ENCODE peak calls at places on chromosome 5, in nine cellular contexts. R, Y, O, W, D, X, I, L and G are unnamed samples.

GRCh38 chr5:151155777-151156731 is 1.5 kb downstream of the ANXA6 start:
- DNase-seq in L (no peak), W (no peak), O (no peak), I (no peak), R (peak; percentile 26), X (peak; percentile 84), Y (no peak), D (no peak), G (peak; percentile 92)

GRCh38 chr5:172534229-172535169 is 80.2 kb upstream of the SH3PXD2B start:
- DNase-seq in L (no peak), X (peak; percentile 53), Y (no peak), O (no peak), W (peak; percentile 4), D (no peak), R (no peak), I (no peak), G (no peak)

GRCh38 chr5:148660346-148660660 is 6.0 kb upstream of the HTR4 start:
- DNase-seq in O (no peak), Y (no peak), W (no peak), X (no peak), R (no peak), L (no peak), I (no peak), D (no peak), G (no peak)

GRCh38 chr5:157236423-157236822 is 29.5 kb upstream of the CYFIP2 start:
- DNase-seq in W (no peak), Y (no peak), O (no peak), I (no peak), L (no peak), X (no peak), D (no peak), R (no peak), G (no peak)

GRCh38 chr5:113166710-113167366 is 190.2 kb downstream of the DCP2 start:
- DNase-seq in L (peak; percentile 4), D (no peak), Y (no peak), X (no peak), R (no peak), I (no peak), O (no peak), W (peak; percentile 97), G (no peak)

GRCh38 chr5:149745-150450 is 41.4 kb upstream of the LRRC14B start:
- DNase-seq in Y (no peak), I (no peak), R (no peak), L (no peak), O (no peak), W (no peak), X (no peak), D (no peak), G (no peak)

GRCh38 chr5:133824661-133825254 is 143.7 kb downstream of the C5orf15 start:
- DNase-seq in W (no peak), D (no peak), X (no peak), L (no peak), Y (no peak), R (no peak), I (no peak), O (no peak), G (no peak)

GRCh38 chr5:73596705-73597328 is 29.2 kb upstream of the ARHGEF28 start:
- DNase-seq in O (no peak), X (no peak), Y (no peak), W (peak; percentile 56), I (no peak), L (peak; percentile 40), D (no peak), R (no peak), G (no peak)

GRCh38 chr5:113371788-113372196 is 63.0 kb downstream of the TSSK1B start:
- DNase-seq in D (no peak), I (no peak), Y (no peak), R (no peak), X (no peak), W (no peak), O (no peak), L (no peak), G (no peak)

GRCh38 chr5:133387621-133388020 is 224.7 kb downstream of the FSTL4 start:
- DNase-seq in L (no peak), O (no peak), I (no peak), Y (no peak), R (no peak), W (no peak), D (no peak), X (no peak), G (no peak)

GRCh38 chr5:116409591-116410296 is 164.9 kb downstream of the SEMA6A start:
- DNase-seq in W (no peak), Y (no peak), D (no peak), O (no peak), R (no peak), X (no peak), I (no peak), L (no peak), G (no peak)

GRCh38 chr5:154178661-154179060 is 11.9 kb upstream of the GALNT10 start:
- DNase-seq in X (no peak), Y (no peak), D (no peak), W (no peak), O (no peak), L (no peak), I (no peak), R (no peak), G (no peak)

DNA sequence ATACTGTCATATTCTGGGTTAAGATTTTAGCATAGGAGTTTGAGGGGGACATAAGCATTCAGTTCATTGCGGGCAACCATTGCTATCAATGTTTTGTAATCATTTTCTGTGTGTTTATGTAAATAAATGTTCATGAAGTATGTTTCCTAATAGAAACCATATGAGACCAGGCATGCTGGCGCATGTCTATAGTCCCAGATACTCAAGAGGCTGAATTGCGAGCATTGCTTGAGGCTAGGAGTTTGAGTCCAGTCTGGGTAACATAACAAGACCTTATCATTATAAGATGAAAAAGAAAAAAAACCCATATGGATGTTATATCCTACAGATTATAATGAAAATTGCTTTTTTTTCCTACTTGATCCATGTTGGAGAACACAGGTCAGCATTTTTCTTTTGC is 91.1 kb downstream of the F2RL2 start:
- DNase-seq in D (no peak), W (no peak), R (no peak), L (no peak), O (no peak), I (no peak), Y (no peak), X (no peak), G (no peak)
- H3K4me1 ChIP-seq in D (peaks cover 12% of the 10 kb centered on the region), W (no peaks in the 10 kb centered on the region), R (no peaks in the 10 kb centered on the region), L (peaks cover 3% of the 10 kb centered on the region), O (no peaks in the 10 kb centered on the region), I (peaks cover 7% of the 10 kb centered on the region), Y (peaks cover 38% of the 10 kb centered on the region), X (peaks cover 8% of the 10 kb centered on the region), G (no peaks in the 10 kb centered on the region)

DNA sequence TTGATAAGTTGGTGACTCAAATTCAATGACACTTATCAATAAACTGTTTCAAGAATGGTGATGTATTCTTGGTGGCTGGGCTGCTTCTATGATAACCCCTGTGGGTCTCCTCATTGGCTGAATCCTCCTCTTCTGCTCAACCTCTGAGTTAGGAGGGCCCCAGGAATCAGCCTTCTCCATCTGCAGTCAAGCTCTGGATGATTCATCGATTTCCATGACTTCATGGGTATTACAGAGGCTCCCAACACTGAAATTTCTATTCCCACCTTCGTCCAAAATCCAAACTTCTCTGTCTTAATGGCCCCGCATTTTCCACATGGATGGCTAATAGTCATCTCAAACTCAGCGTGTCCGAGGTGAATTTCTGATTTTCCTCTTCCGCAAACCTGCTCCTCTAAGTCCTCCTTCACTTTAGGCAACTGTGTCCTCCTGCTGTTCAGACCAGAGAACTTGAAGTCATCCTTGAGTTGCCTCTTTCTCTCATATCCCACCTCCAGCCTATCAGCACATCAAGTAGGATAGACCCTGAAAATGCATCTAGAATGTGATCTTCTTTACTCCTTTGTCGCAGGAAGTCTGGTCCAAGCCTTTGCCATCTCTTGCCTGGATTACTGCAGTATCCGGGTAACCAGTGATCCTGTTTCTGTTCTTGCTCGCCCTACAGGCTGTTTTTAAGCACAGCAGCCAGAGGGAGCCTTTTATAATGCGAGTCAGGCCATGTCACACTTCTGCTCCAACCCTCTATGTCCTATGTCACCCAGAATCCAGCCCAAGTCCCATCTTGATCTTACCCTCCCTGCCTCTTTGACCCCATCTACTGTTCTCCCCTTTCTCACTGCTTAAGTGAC is 41.4 kb upstream of the IL7R start:
- DNase-seq in I (no peak), O (no peak), W (peak; percentile 2), X (no peak), D (no peak), L (no peak), R (no peak), Y (no peak), G (no peak)
- H3K4me1 ChIP-seq in I (peaks cover 67% of the 10 kb centered on the region), O (peaks cover 5% of the 10 kb centered on the region), W (no peaks in the 10 kb centered on the region), X (peaks cover 4% of the 10 kb centered on the region), D (peaks cover 69% of the 10 kb centered on the region), L (no peaks in the 10 kb centered on the region), R (no peaks in the 10 kb centered on the region), Y (peaks cover 44% of the 10 kb centered on the region), G (no peaks in the 10 kb centered on the region)

DNA sequence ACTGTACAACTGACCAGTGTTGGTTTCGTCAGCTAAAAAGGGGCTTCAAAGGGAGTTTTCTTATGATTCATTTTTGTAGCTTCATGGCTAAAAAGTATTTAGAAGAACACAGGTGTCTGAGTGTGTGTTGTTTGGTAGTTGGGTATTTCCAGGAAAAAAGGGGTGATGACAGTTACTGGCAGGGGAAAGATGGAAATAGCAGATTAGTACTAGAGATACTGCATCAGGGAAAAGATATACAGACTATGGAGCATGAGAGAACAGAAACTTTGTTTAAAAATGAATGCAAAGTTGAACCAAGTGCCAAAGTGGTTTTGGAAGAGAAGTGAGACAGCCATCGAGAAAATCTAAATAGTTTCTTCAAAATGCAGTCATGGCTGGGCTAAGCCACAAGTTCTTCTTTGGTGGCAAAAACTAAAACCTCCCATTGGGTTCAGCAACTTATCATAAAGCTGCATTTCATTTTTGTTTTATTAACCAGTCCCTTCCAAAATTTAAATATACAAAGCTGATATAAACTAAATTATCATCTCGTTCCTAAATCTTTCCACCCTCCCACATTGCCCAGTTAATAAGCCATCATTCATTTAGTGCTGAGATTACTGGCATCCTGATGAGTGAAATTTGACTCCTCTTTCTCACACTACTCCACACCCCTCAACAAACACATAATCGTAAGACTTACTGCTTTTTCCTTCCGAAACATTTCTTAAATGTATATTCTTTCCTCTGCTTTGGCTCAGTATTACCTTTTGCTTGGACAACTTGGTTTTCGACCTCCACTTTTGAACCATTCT is 33.5 kb downstream of the ELL2 start:
- DNase-seq in W (no peak), D (no peak), L (no peak), X (no peak), O (no peak), I (no peak), Y (no peak), R (no peak), G (no peak)
- H3K4me1 ChIP-seq in W (peaks cover 3% of the 10 kb centered on the region), D (no peaks in the 10 kb centered on the region), L (peaks cover 29% of the 10 kb centered on the region), X (peaks cover 36% of the 10 kb centered on the region), O (peaks cover 41% of the 10 kb centered on the region), I (no peaks in the 10 kb centered on the region), Y (no peaks in the 10 kb centered on the region), R (peaks cover 13% of the 10 kb centered on the region), G (peaks cover 51% of the 10 kb centered on the region)

DNA sequence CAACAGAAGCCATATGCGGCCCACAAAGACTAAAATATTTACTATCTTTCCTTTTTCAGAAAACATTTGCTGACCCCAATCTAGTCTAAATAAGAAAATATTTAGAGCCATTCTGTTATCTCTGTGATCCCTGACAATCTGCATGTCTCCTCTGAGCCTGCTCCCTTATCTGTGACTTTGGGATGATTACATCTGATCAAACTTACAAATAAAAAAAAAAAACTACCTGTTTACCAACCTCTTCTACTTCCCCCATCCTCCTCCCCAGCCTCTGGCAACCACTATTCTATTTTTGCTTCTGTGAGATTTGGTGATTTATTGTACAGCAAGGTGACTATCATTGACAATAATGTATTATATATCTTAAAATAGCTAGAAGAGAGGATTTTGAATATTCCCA is 176.3 kb upstream of the CD180 start:
- DNase-seq in D (no peak), R (no peak), I (no peak), X (no peak), O (no peak), W (no peak), L (no peak), Y (no peak), G (no peak)
- H3K4me1 ChIP-seq in D (no peaks in the 10 kb centered on the region), R (no peaks in the 10 kb centered on the region), I (no peaks in the 10 kb centered on the region), X (no peaks in the 10 kb centered on the region), O (no peaks in the 10 kb centered on the region), W (no peaks in the 10 kb centered on the region), L (no peaks in the 10 kb centered on the region), Y (no peaks in the 10 kb centered on the region), G (no peaks in the 10 kb centered on the region)

GRCh38 chr5:54753753-54754152 is 231.6 kb downstream of the ESM1 start:
- DNase-seq in D (no peak), R (no peak), O (no peak), I (no peak), X (no peak), Y (no peak), W (no peak), L (no peak), G (no peak)
- H3K4me1 ChIP-seq in D (peaks cover 13% of the 10 kb centered on the region), R (no peaks in the 10 kb centered on the region), O (no peaks in the 10 kb centered on the region), I (peaks cover 15% of the 10 kb centered on the region), X (peaks cover 46% of the 10 kb centered on the region), Y (peaks cover 9% of the 10 kb centered on the region), W (no peaks in the 10 kb centered on the region), L (no peaks in the 10 kb centered on the region), G (no peaks in the 10 kb centered on the region)